ENCODE peak calls at places on chromosomes 12 and 14, in nine cellular contexts. One of them, this sample, is unnamed.
A peak's percentile ranks its signal among the peaks of the same experiment; 100 is the strongest.

GRCh38 chr12:47967461-47968430 is 4.3 kb downstream of the TMEM106C start:
- DNase-seq in adipocyte: peak; percentile 53
- DNase-seq in prostate gland: no peak
- DNase-seq in HFFc6: peak; percentile 58
- DNase-seq in stimulated activated CD8-positive, alpha-beta memory T cell treated with anti-CD3 and anti-CD28 coated beads, Interleukin-12 subunit alpha, Interleukin-12 subunit beta, amount 100 ng/mL, for 4 hours: no peak
- DNase-seq in G401: no peak
- DNase-seq in islet precursor cell: no peak
- DNase-seq in endothelial cell of umbilical vein: no peak
- DNase-seq in T-helper 9 cell: no peak
- DNase-seq in this sample: no peak

GRCh38 chr12:7870335-7870734 is 2.4 kb downstream of the SLC2A14 start:
- DNase-seq in adipocyte: no peak
- DNase-seq in prostate gland: no peak
- DNase-seq in HFFc6: no peak
- DNase-seq in stimulated activated CD8-positive, alpha-beta memory T cell treated with anti-CD3 and anti-CD28 coated beads, Interleukin-12 subunit alpha, Interleukin-12 subunit beta, amount 100 ng/mL, for 4 hours: no peak
- DNase-seq in G401: no peak
- DNase-seq in islet precursor cell: no peak
- DNase-seq in endothelial cell of umbilical vein: no peak
- DNase-seq in T-helper 9 cell: no peak
- DNase-seq in this sample: no peak

GRCh38 chr14:100640481-100641273 is 53.5 kb upstream of the BEGAIN start:
- DNase-seq in adipocyte: no peak
- DNase-seq in prostate gland: no peak
- DNase-seq in HFFc6: no peak
- DNase-seq in stimulated activated CD8-positive, alpha-beta memory T cell treated with anti-CD3 and anti-CD28 coated beads, Interleukin-12 subunit alpha, Interleukin-12 subunit beta, amount 100 ng/mL, for 4 hours: peak; percentile 58
- DNase-seq in G401: no peak
- DNase-seq in islet precursor cell: no peak
- DNase-seq in endothelial cell of umbilical vein: no peak
- DNase-seq in T-helper 9 cell: peak; percentile 57
- DNase-seq in this sample: no peak

GRCh38 chr12:7650091-7650490 is 15.6 kb downstream of the APOBEC1 start:
- DNase-seq in adipocyte: no peak
- DNase-seq in prostate gland: no peak
- DNase-seq in HFFc6: no peak
- DNase-seq in stimulated activated CD8-positive, alpha-beta memory T cell treated with anti-CD3 and anti-CD28 coated beads, Interleukin-12 subunit alpha, Interleukin-12 subunit beta, amount 100 ng/mL, for 4 hours: no peak
- DNase-seq in G401: no peak
- DNase-seq in islet precursor cell: peak; percentile 27
- DNase-seq in endothelial cell of umbilical vein: no peak
- DNase-seq in T-helper 9 cell: no peak
- DNase-seq in this sample: no peak

GRCh38 chr14:71885301-71885700 is 46.9 kb upstream of the RGS6 start:
- DNase-seq in adipocyte: peak; percentile 43
- DNase-seq in prostate gland: no peak
- DNase-seq in HFFc6: no peak
- DNase-seq in stimulated activated CD8-positive, alpha-beta memory T cell treated with anti-CD3 and anti-CD28 coated beads, Interleukin-12 subunit alpha, Interleukin-12 subunit beta, amount 100 ng/mL, for 4 hours: no peak
- DNase-seq in G401: no peak
- DNase-seq in islet precursor cell: no peak
- DNase-seq in endothelial cell of umbilical vein: no peak
- DNase-seq in T-helper 9 cell: no peak
- DNase-seq in this sample: no peak

GRCh38 chr14:94578712-94579111 is 2.5 kb upstream of the SERPINA5 start:
- DNase-seq in adipocyte: no peak
- DNase-seq in prostate gland: no peak
- DNase-seq in HFFc6: no peak
- DNase-seq in stimulated activated CD8-positive, alpha-beta memory T cell treated with anti-CD3 and anti-CD28 coated beads, Interleukin-12 subunit alpha, Interleukin-12 subunit beta, amount 100 ng/mL, for 4 hours: no peak
- DNase-seq in G401: no peak
- DNase-seq in islet precursor cell: no peak
- DNase-seq in endothelial cell of umbilical vein: no peak
- DNase-seq in T-helper 9 cell: no peak
- DNase-seq in this sample: no peak

GRCh38 chr12:63844391-63845341 is at the start of gene SRGAP1:
- DNase-seq in adipocyte: peak; percentile 88
- DNase-seq in prostate gland: peak; percentile 31
- DNase-seq in HFFc6: peak; percentile 49
- DNase-seq in stimulated activated CD8-positive, alpha-beta memory T cell treated with anti-CD3 and anti-CD28 coated beads, Interleukin-12 subunit alpha, Interleukin-12 subunit beta, amount 100 ng/mL, for 4 hours: no peak
- DNase-seq in G401: peak; percentile 60
- DNase-seq in islet precursor cell: peak; percentile 83
- DNase-seq in endothelial cell of umbilical vein: peak; percentile 80
- DNase-seq in T-helper 9 cell: no peak
- DNase-seq in this sample: peak; percentile 72

GRCh38 chr12:1161197-1161596 is 170.2 kb downstream of the ERC1 start:
- DNase-seq in adipocyte: no peak
- DNase-seq in prostate gland: no peak
- DNase-seq in HFFc6: no peak
- DNase-seq in stimulated activated CD8-positive, alpha-beta memory T cell treated with anti-CD3 and anti-CD28 coated beads, Interleukin-12 subunit alpha, Interleukin-12 subunit beta, amount 100 ng/mL, for 4 hours: no peak
- DNase-seq in G401: no peak
- DNase-seq in islet precursor cell: no peak
- DNase-seq in endothelial cell of umbilical vein: no peak
- DNase-seq in T-helper 9 cell: no peak
- DNase-seq in this sample: no peak